ENCODE peak calls at places on chromosomes 5 and 9, in four cellular contexts. T is central memory CD4-positive, alpha-beta T cell; S is tibial artery; C is stimulated activated CD8-positive, alpha-beta memory T cell treated with anti-CD3 and anti-CD28 coated beads, Interleukin-2, amount 100 ng/mL, for 1 hour. E is an unnamed sample.

GRCh38 chr9:111730937-111731567 is 63.7 kb downstream of the SHOC1 start:
- DNase-seq in T (no peak), C (no peak), S (no peak), E (no peak)

GRCh38 chr5:36090033-36090432 is 23.4 kb upstream of the UGT3A2 start:
- DNase-seq in C (no peak), T (no peak), S (no peak), E (no peak)

GRCh38 chr9:115998661-115999060 is 154.9 kb upstream of the PAPPA start:
- DNase-seq in T (no peak), S (no peak), C (no peak), E (no peak)

GRCh38 chr5:123209163-123210013 is 120.3 kb downstream of the PRDM6 start:
- DNase-seq in T (no peak), S (no peak), C (no peak), E (no peak)

GRCh38 chr5:147346006-147346561 is 111.3 kb downstream of the STK32A start:
- DNase-seq in T (no peak), C (no peak), S (no peak), E (no peak)

GRCh38 chr5:134005415-134006118 is 792 bp upstream of the VDAC1 start:
- DNase-seq in S (peak), C (no peak), T (peak), E (no peak)

GRCh38 chr9:120464176-120464575 is 115.8 kb downstream of the CDK5RAP2 start:
- DNase-seq in T (no peak), C (no peak), S (no peak), E (no peak)

GRCh38 chr5:95892784-95893354 is 68.8 kb downstream of the ELL2 start:
- DNase-seq in C (no peak), S (no peak), T (no peak), E (no peak)

GRCh38 chr5:118653155-118653554 is 335.2 kb downstream of the DTWD2 start:
- DNase-seq in S (no peak), C (no peak), T (no peak), E (no peak)

GRCh38 chr5:14685757-14686156 is 21.2 kb downstream of the OTULIN start:
- DNase-seq in C (no peak), T (peak), S (no peak), E (no peak)